ENCODE peak calls at places on chromosomes 6 and 20, in eight cellular contexts. One of them, this sample, is unnamed.

GRCh38 chr20:9668356-9668755 is 154.0 kb downstream of the LAMP5 start:
- DNase-seq in heart left ventricle: no peak
- DNase-seq in heart right ventricle: no peak
- DNase-seq in H9: no peak
- DNase-seq in PC-9: no peak
- DNase-seq in Peyer's patch: no peak
- DNase-seq in breast epithelium: no peak
- DNase-seq in tibial nerve: no peak
- DNase-seq in this sample: no peak

GRCh38 chr20:17654649-17655285 is 27.3 kb downstream of the RRBP1 start:
- DNase-seq in Peyer's patch: no peak
- DNase-seq in heart left ventricle: no peak
- DNase-seq in tibial nerve: peak
- DNase-seq in PC-9: peak
- DNase-seq in heart right ventricle: no peak
- DNase-seq in H9: peak
- DNase-seq in breast epithelium: no peak
- DNase-seq in this sample: no peak

GRCh38 chr20:45951474-45951873 is 17.0 kb downstream of the PCIF1 start:
- DNase-seq in heart left ventricle: no peak
- DNase-seq in tibial nerve: no peak
- DNase-seq in H9: no peak
- DNase-seq in PC-9: no peak
- DNase-seq in breast epithelium: no peak
- DNase-seq in heart right ventricle: no peak
- DNase-seq in Peyer's patch: no peak
- DNase-seq in this sample: no peak

GRCh38 chr6:129502261-129502660 is 207.7 kb downstream of the ARHGAP18 start:
- DNase-seq in heart left ventricle: no peak
- DNase-seq in breast epithelium: no peak
- DNase-seq in H9: no peak
- DNase-seq in heart right ventricle: no peak
- DNase-seq in PC-9: no peak
- DNase-seq in tibial nerve: no peak
- DNase-seq in Peyer's patch: no peak
- DNase-seq in this sample: no peak

GRCh38 chr6:25801423-25801822 is 30.4 kb downstream of the SLC17A1 start:
- DNase-seq in Peyer's patch: no peak
- DNase-seq in PC-9: no peak
- DNase-seq in H9: no peak
- DNase-seq in breast epithelium: no peak
- DNase-seq in tibial nerve: no peak
- DNase-seq in heart right ventricle: no peak
- DNase-seq in heart left ventricle: no peak
- DNase-seq in this sample: no peak

GRCh38 chr20:53949319-53949839 is 121.0 kb downstream of the BCAS1 start:
- DNase-seq in H9: no peak
- DNase-seq in heart right ventricle: peak
- DNase-seq in tibial nerve: no peak
- DNase-seq in PC-9: peak
- DNase-seq in breast epithelium: no peak
- DNase-seq in heart left ventricle: peak
- DNase-seq in Peyer's patch: peak
- DNase-seq in this sample: peak

GRCh38 chr20:39877792-39878191 is 811.2 kb downstream of the MAFB start:
- DNase-seq in PC-9: no peak
- DNase-seq in tibial nerve: no peak
- DNase-seq in Peyer's patch: no peak
- DNase-seq in H9: no peak
- DNase-seq in breast epithelium: no peak
- DNase-seq in heart right ventricle: no peak
- DNase-seq in heart left ventricle: no peak
- DNase-seq in this sample: no peak

GRCh38 chr20:53926428-53927028 is 143.9 kb downstream of the BCAS1 start:
- DNase-seq in heart left ventricle: no peak
- DNase-seq in breast epithelium: no peak
- DNase-seq in Peyer's patch: peak
- DNase-seq in tibial nerve: no peak
- DNase-seq in H9: no peak
- DNase-seq in heart right ventricle: no peak
- DNase-seq in PC-9: peak
- DNase-seq in this sample: no peak

GRCh38 chr6:36625161-36625919 is 31.2 kb downstream of the SRSF3 start:
- DNase-seq in heart right ventricle: peak
- DNase-seq in Peyer's patch: peak
- DNase-seq in tibial nerve: no peak
- DNase-seq in breast epithelium: no peak
- DNase-seq in heart left ventricle: no peak
- DNase-seq in PC-9: no peak
- DNase-seq in H9: no peak
- DNase-seq in this sample: no peak

GRCh38 chr6:14458669-14459266 is 341.2 kb downstream of the CD83 start:
- DNase-seq in tibial nerve: no peak
- DNase-seq in Peyer's patch: no peak
- DNase-seq in breast epithelium: no peak
- DNase-seq in heart right ventricle: peak
- DNase-seq in PC-9: no peak
- DNase-seq in H9: no peak
- DNase-seq in heart left ventricle: no peak
- DNase-seq in this sample: no peak

GRCh38 chr6:131519670-131520436 is 53.2 kb upstream of the ARG1 start:
- DNase-seq in Peyer's patch: peak
- DNase-seq in PC-9: peak
- DNase-seq in breast epithelium: no peak
- DNase-seq in heart right ventricle: no peak
- DNase-seq in heart left ventricle: no peak
- DNase-seq in H9: peak
- DNase-seq in tibial nerve: no peak
- DNase-seq in this sample: no peak

GRCh38 chr6:74606488-74607135 is 599.2 kb downstream of the COL12A1 start:
- DNase-seq in heart right ventricle: no peak
- DNase-seq in Peyer's patch: no peak
- DNase-seq in heart left ventricle: no peak
- DNase-seq in tibial nerve: no peak
- DNase-seq in PC-9: peak
- DNase-seq in breast epithelium: no peak
- DNase-seq in H9: no peak
- DNase-seq in this sample: no peak

GRCh38 chr6:110334425-110335158 is 23.6 kb downstream of the METTL24 start:
- DNase-seq in heart right ventricle: no peak
- DNase-seq in PC-9: no peak
- DNase-seq in H9: no peak
- DNase-seq in breast epithelium: no peak
- DNase-seq in heart left ventricle: no peak
- DNase-seq in Peyer's patch: no peak
- DNase-seq in tibial nerve: no peak
- DNase-seq in this sample: no peak

GRCh38 chr6:4677011-4677750 is 99.0 kb upstream of the CDYL start:
- DNase-seq in Peyer's patch: no peak
- DNase-seq in heart right ventricle: no peak
- DNase-seq in breast epithelium: no peak
- DNase-seq in tibial nerve: no peak
- DNase-seq in H9: no peak
- DNase-seq in heart left ventricle: no peak
- DNase-seq in PC-9: no peak
- DNase-seq in this sample: no peak

GRCh38 chr20:19783966-19784401 is 25.9 kb downstream of the RIN2 start:
- DNase-seq in heart left ventricle: peak
- DNase-seq in PC-9: peak
- DNase-seq in Peyer's patch: no peak
- DNase-seq in tibial nerve: no peak
- DNase-seq in H9: no peak
- DNase-seq in heart right ventricle: no peak
- DNase-seq in breast epithelium: peak
- DNase-seq in this sample: peak

GRCh38 chr6:170058878-170059485 is 231.9 kb downstream of the DLL1 start:
- DNase-seq in PC-9: no peak
- DNase-seq in H9: no peak
- DNase-seq in Peyer's patch: peak
- DNase-seq in breast epithelium: no peak
- DNase-seq in tibial nerve: no peak
- DNase-seq in heart left ventricle: no peak
- DNase-seq in heart right ventricle: peak
- DNase-seq in this sample: no peak

GRCh38 chr6:102619585-102619984 is 1226.1 kb downstream of the GRIK2 start:
- DNase-seq in PC-9: no peak
- DNase-seq in breast epithelium: no peak
- DNase-seq in H9: no peak
- DNase-seq in tibial nerve: no peak
- DNase-seq in Peyer's patch: no peak
- DNase-seq in heart right ventricle: no peak
- DNase-seq in heart left ventricle: no peak
- DNase-seq in this sample: no peak
- H3K27ac ChIP-seq in PC-9: no peak
- H3K27ac ChIP-seq in breast epithelium: no peak
- H3K27ac ChIP-seq in H9: no peak
- H3K27ac ChIP-seq in tibial nerve: no peak
- H3K27ac ChIP-seq in Peyer's patch: no peak
- H3K27ac ChIP-seq in heart right ventricle: no peak
- H3K27ac ChIP-seq in heart left ventricle: no peak
- H3K27ac ChIP-seq in this sample: no peak

GRCh38 chr6:139858444-139858843 is 484.0 kb upstream of the CITED2 start:
- DNase-seq in breast epithelium: no peak
- DNase-seq in Peyer's patch: no peak
- DNase-seq in PC-9: peak
- DNase-seq in heart right ventricle: no peak
- DNase-seq in H9: no peak
- DNase-seq in heart left ventricle: no peak
- DNase-seq in tibial nerve: no peak
- DNase-seq in this sample: no peak
- TF ChIP-seq CTCF in breast epithelium: no peak
- TF ChIP-seq CTCF in Peyer's patch: no peak
- TF ChIP-seq CTCF in PC-9: no peak
- TF ChIP-seq CTCF in heart right ventricle: no peak
- TF ChIP-seq CTCF in H9: no peak
- TF ChIP-seq CTCF in heart left ventricle: no peak
- TF ChIP-seq CTCF in tibial nerve: no peak
- TF ChIP-seq CTCF in this sample: no peak

DNA sequence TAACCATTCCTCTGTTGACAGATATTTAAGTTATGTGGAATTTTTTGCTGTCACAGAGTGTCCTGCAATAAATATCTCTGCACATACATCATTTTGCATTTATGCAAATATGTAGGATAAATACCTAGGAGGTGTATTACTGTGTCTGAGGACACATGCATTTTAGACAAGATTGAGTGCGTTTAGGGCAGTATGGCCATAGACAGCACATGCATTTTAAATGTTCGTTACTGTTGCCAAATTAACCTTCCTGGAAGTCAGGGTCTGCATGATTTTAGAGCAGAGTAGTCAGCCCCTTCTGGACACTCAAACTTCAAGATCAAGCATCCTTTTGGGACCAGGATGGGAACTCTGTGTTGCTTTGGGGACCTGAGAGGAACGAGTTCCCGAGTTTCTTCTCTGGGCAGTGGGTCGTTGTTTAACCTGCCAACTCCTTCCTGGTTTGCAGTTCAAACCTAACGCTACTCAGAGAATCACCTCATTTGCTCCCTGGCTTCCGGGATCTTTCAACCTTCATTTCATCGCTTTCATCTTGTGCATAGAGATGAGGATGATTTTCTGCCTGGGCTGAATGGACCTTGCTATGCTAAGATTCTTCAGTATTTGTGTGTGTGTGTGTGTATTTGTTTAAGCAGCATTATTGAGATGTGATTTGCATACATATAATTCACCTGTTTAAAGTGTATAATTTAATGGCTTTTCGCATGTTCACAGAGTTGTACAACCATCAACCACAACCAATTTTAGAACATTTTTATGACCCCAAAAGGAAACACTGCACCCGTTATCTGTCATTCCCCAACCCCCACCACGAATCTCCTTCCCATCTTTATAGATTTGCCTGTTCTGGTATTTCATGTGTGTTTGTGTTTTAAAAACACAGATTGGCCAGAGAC is 9.8 kb downstream of the BCAS4 start:
- DNase-seq in H9: no peak
- DNase-seq in Peyer's patch: no peak
- DNase-seq in tibial nerve: no peak
- DNase-seq in breast epithelium: no peak
- DNase-seq in heart right ventricle: no peak
- DNase-seq in PC-9: no peak
- DNase-seq in heart left ventricle: no peak
- DNase-seq in this sample: no peak
- H3K27ac ChIP-seq in H9: no peak
- H3K27ac ChIP-seq in Peyer's patch: peak
- H3K27ac ChIP-seq in tibial nerve: no peak
- H3K27ac ChIP-seq in breast epithelium: no peak
- H3K27ac ChIP-seq in heart right ventricle: peak
- H3K27ac ChIP-seq in PC-9: no peak
- H3K27ac ChIP-seq in heart left ventricle: no peak
- H3K27ac ChIP-seq in this sample: no peak

GRCh38 chr6:6176132-6176531 is 144.3 kb downstream of the F13A1 start:
- DNase-seq in heart right ventricle: no peak
- DNase-seq in tibial nerve: no peak
- DNase-seq in heart left ventricle: no peak
- DNase-seq in breast epithelium: no peak
- DNase-seq in Peyer's patch: no peak
- DNase-seq in PC-9: no peak
- DNase-seq in H9: no peak
- DNase-seq in this sample: no peak

GRCh38 chr6:6177754-6178153 is 142.7 kb downstream of the F13A1 start:
- DNase-seq in Peyer's patch: no peak
- DNase-seq in H9: no peak
- DNase-seq in PC-9: no peak
- DNase-seq in tibial nerve: no peak
- DNase-seq in breast epithelium: no peak
- DNase-seq in heart right ventricle: no peak
- DNase-seq in heart left ventricle: no peak
- DNase-seq in this sample: no peak

GRCh38 chr6:6178795-6179194 is 141.7 kb downstream of the F13A1 start:
- DNase-seq in heart right ventricle: no peak
- DNase-seq in PC-9: no peak
- DNase-seq in tibial nerve: no peak
- DNase-seq in heart left ventricle: no peak
- DNase-seq in H9: no peak
- DNase-seq in Peyer's patch: no peak
- DNase-seq in breast epithelium: no peak
- DNase-seq in this sample: no peak

GRCh38 chr6:6176829-6177228 is 143.6 kb downstream of the F13A1 start:
- DNase-seq in heart right ventricle: no peak
- DNase-seq in tibial nerve: no peak
- DNase-seq in PC-9: no peak
- DNase-seq in H9: no peak
- DNase-seq in heart left ventricle: no peak
- DNase-seq in breast epithelium: no peak
- DNase-seq in Peyer's patch: no peak
- DNase-seq in this sample: no peak

DNA sequence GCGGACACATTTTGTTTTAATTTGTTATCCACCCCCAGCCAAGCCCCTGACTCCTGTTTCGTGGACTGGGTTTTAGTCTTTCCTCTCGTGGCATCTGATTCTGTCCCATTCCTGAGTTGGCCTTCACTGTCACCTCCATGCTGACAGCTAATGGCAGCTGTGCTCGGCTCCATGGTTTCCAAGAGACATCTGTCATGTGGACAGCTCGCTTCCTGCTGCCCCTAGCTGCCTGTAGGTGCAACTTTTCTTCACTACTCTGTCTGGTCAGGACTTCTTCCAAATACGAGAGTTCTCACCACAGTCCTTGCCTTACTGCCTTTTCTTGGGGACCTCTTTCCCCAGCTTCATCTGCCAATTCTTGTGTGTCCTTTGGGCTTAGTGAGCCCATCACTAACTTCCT is 140.6 kb downstream of the F13A1 start:
- DNase-seq in H9: no peak
- DNase-seq in breast epithelium: no peak
- DNase-seq in tibial nerve: no peak
- DNase-seq in Peyer's patch: no peak
- DNase-seq in PC-9: no peak
- DNase-seq in heart left ventricle: no peak
- DNase-seq in heart right ventricle: no peak
- DNase-seq in this sample: no peak
- TF ChIP-seq CTCF in H9: peak
- TF ChIP-seq CTCF in breast epithelium: no peak
- TF ChIP-seq CTCF in tibial nerve: no peak
- TF ChIP-seq CTCF in Peyer's patch: no peak
- TF ChIP-seq CTCF in PC-9: no peak
- TF ChIP-seq CTCF in heart left ventricle: no peak
- TF ChIP-seq CTCF in heart right ventricle: no peak
- TF ChIP-seq CTCF in this sample: no peak

This sample was measured in left ventricle myocardium inferior.